ENCODE peak calls at places on chromosomes 3 and 15, in four cellular contexts. C is MM.1S, G is HCT116, J is endodermal cell. E is an unnamed sample.

GRCh38 chr15:89112341-89112971 is 24.2 kb downstream of the ABHD2 start:
- DNase-seq in G (peak), J (no peak), C (peak), E (no peak)

GRCh38 chr15:56927816-56928215 is 9.4 kb downstream of the TCF12 start:
- DNase-seq in G (no peak), C (no peak), J (no peak), E (no peak)

GRCh38 chr3:61774279-61774890 is 213.0 kb downstream of the PTPRG start:
- DNase-seq in J (no peak), G (no peak), C (no peak), E (no peak)

GRCh38 chr3:56468184-56469106 is at the start of gene ERC2:
- DNase-seq in C (no peak), G (no peak), J (peak), E (no peak)

GRCh38 chr3:70519913-70520659 is 207.6 kb upstream of the MDFIC2 start:
- DNase-seq in G (no peak), J (no peak), C (no peak), E (no peak)

GRCh38 chr3:129684270-129684669 is 77.8 kb upstream of the PLXND1 start:
- DNase-seq in G (no peak), J (no peak), C (no peak), E (no peak)

GRCh38 chr3:178568152-178568753 is 32.0 kb downstream of the KCNMB2 start:
- DNase-seq in C (no peak), J (no peak), G (no peak), E (no peak)

GRCh38 chr3:16151109-16151508 is 23.4 kb upstream of the GALNT15 start:
- DNase-seq in G (no peak), C (peak), J (no peak), E (no peak)

GRCh38 chr3:185253645-185254410 is at the start of gene EHHADH:
- DNase-seq in G (peak), C (peak), J (peak), E (no peak)

GRCh38 chr15:77091072-77091471 is 20.2 kb upstream of the TSPAN3 start:
- DNase-seq in C (no peak), J (no peak), G (no peak), E (no peak)

GRCh38 chr3:144380832-144381231 is 409.2 kb downstream of the DIPK2A start:
- DNase-seq in J (no peak), C (no peak), G (no peak), E (no peak)

GRCh38 chr15:25852696-25853524 is 10.2 kb downstream of the ATP10A start:
- DNase-seq in J (no peak), G (no peak), C (no peak), E (no peak)

DNA sequence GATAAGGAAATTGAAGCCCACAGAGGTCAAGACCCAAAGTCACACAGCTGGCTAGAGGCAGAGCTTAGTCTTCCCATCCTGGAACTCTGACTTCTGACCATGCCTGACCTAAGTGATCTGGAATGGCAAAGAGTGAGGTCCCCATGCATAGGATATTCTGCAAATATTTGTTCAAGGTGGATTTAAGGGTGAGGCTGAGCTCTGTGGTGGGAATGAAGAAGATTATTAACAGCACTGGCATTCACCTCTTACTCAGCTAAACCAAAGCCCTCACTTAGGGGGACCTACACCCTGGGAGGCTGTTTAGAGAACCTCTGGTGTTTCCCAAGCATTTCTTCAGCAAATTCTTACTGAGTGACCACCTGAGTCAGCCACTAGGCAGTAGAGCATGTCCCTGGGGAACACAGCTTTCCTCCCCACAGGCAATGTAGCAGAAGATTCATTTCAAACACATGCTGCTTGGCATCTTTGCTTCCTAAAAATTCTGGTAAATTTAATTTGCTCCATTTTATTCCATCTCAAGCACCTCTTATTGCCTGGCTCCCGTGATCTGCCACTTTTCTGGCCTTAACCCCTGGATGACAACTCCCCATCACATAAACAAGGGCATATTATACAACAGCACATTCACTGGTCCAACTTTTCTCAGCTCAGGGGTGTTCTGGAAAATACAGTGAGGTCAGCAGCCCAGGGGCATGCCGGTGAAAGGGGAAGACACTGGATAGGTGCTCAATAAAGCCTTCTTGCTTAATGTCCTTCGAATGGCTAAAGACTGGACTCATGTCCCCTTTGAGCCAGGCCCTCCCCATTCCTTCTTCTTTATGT is 176.0 kb downstream of the ABHD5 start:
- DNase-seq in G (no peak), J (peak), C (no peak), E (no peak)
- H3K9ac ChIP-seq in G (no peak), J (no peak), C (no peak), E (no peak)

DNA sequence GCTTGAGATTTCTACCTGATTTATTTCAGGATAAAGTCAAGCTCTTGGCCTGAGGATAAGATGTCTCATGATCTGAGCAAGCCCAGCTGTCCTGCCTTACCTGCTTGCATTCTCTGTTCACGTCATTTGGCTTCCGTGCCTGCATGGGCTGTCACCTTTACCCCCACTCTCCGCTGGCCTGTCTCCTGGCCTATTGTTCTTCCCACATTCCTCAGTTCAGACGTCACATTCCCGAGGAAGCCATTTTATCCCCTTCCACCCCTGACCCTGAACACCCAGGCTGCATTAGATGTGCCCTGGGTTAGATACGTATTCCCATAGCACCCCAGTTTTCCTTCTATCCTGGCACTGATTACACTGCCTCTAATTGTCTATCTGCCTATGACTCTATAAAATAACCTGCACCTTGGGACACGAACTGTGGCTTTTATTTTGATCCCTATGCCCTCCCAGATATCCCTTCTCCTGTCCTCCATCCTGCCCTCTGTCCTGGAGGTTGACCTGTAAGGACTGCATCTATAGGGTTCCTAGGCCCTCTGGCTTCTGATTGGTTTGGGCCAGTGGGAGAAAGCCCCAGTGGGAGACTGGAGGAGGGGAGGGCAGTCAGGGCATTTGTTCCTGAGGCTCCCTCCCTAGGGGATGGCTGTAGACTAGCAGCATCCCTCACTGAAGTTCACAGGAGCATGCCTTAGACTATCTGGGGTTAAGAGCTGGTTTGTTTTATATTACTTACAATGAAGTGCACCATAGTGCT is 19.2 kb upstream of the UBE2Q2 start:
- DNase-seq in C (no peak), G (no peak), J (peak), E (no peak)
- H3K9ac ChIP-seq in C (no peak), G (no peak), J (peak), E (no peak)

GRCh38 chr15:35229085-35229484 is 144.0 kb upstream of the NANOGP8 start:
- DNase-seq in G (no peak), J (no peak), C (no peak), E (no peak)
- H3K9ac ChIP-seq in G (no peak), J (no peak), C (no peak), E (no peak)

DNA sequence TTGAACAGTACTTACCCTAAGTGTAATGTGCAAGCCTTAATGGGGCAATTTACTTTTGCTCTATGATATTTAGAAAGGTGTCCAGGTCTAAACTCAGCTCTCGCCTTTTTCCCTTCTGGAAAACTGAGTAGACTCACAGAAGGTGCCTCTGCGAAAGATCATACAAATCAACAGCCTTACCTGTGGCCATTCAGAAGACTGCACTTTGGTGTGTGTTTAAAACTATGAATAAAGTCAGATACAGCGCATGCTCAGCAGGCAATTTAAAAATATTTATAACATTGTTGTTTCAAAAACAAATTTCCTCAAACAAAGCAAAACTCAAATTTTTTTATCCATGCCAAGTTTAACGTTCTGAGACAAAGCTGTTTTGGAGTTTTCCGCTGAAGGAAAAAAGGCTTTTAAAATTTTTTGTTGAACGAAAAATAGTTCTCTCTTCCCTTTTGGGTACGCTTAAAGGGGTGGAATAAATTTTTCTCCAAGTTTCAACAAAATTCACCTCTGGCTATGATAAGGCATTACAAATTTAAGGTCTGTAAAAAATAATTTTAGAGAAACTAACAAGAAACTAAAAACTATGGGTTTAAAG is 156.3 kb downstream of the TIGIT start:
- DNase-seq in J (no peak), C (no peak), G (no peak), E (no peak)
- H3K9ac ChIP-seq in J (no peak), C (no peak), G (no peak), E (no peak)

GRCh38 chr15:48520376-48521155 is 124.9 kb downstream of the FBN1 start:
- DNase-seq in C (no peak), J (peak), G (peak), E (no peak)
- H3K9ac ChIP-seq in C (no peak), J (no peak), G (no peak), E (no peak)

E was measured in DND-41.